ENCODE peak calls at places on chromosomes 5 and 9, in six cellular contexts. H is Kasumi-1; T is stimulated activated naive CD8-positive, alpha-beta T cell treated with anti-CD3 and anti-CD28 coated beads, Interleukin-15, Interleukin-2, amounts not matched to agents 100 U/mL and 50 U/mL, for 24 hours; O is astrocyte of the cerebellum; S is HCT116; N is iris pigment epithelial cell. M is an unnamed sample.

GRCh38 chr9:127185181-127185580 is 62.7 kb upstream of the ANGPTL2 start:
- DNase-seq in H (no peak), T (no peak), O (no peak), S (no peak), N (no peak), M (no peak)

GRCh38 chr5:8394965-8395364 is 526.0 kb downstream of the MTRR start:
- DNase-seq in H (no peak), T (no peak), O (no peak), S (no peak), N (no peak), M (no peak)

GRCh38 chr5:91206734-91207133 is 176.4 kb downstream of the ARRDC3 start:
- DNase-seq in H (no peak), T (no peak), O (no peak), S (no peak), N (peak), M (no peak)

GRCh38 chr9:7284117-7284516 is 515.5 kb downstream of the DMAC1 start:
- DNase-seq in H (no peak), T (no peak), O (no peak), S (no peak), N (no peak), M (no peak)

GRCh38 chr9:82410306-82410705 is 421.7 kb downstream of the SPATA31D1 start:
- DNase-seq in H (no peak), T (no peak), O (no peak), S (no peak), N (peak), M (no peak)

GRCh38 chr9:96062051-96062450 is 186.6 kb downstream of the ERCC6L2 start:
- DNase-seq in H (no peak), T (no peak), O (no peak), S (no peak), N (no peak), M (no peak)

GRCh38 chr9:99056876-99057664 is 47.8 kb upstream of the TGFBR1 start:
- DNase-seq in H (no peak), T (peak), O (peak), S (no peak), N (peak), M (peak)

GRCh38 chr5:91383027-91383955 is at the start of gene ARRDC3:
- DNase-seq in H (peak), T (peak), O (peak), S (peak), N (peak), M (peak)

GRCh38 chr5:142740474-142740873 is 29.7 kb upstream of the ARHGAP26 start:
- DNase-seq in H (no peak), T (no peak), O (no peak), S (no peak), N (no peak), M (no peak)

GRCh38 chr9:118281787-118282186 is 577.6 kb downstream of the TLR4 start:
- DNase-seq in H (no peak), T (no peak), O (no peak), S (no peak), N (no peak), M (no peak)

GRCh38 chr5:173278172-173278571 is 43.2 kb upstream of the NKX2-5 start:
- DNase-seq in H (no peak), T (no peak), O (no peak), S (no peak), N (no peak), M (no peak)

GRCh38 chr5:153896701-153897100 is 142.0 kb downstream of the FAM114A2 start:
- DNase-seq in H (no peak), T (no peak), O (peak), S (no peak), N (peak), M (no peak)

GRCh38 chr5:43602456-43602817 is 543 bp upstream of the NNT start:
- DNase-seq in H (peak), T (peak), O (no peak), S (no peak), N (peak), M (no peak)

GRCh38 chr5:56851258-56851941 is 36.1 kb downstream of the MAP3K1 start:
- DNase-seq in H (no peak), T (no peak), O (peak), S (no peak), N (peak), M (no peak)

GRCh38 chr9:132985063-132985350 is 6.5 kb downstream of the GFI1B start:
- DNase-seq in H (no peak), T (no peak), O (no peak), S (no peak), N (no peak), M (no peak)

GRCh38 chr5:59401637-59402036 is 491.9 kb downstream of the PDE4D start:
- DNase-seq in H (no peak), T (no peak), O (no peak), S (no peak), N (no peak), M (no peak)

GRCh38 chr9:78280982-78281668 is 15.8 kb upstream of the PSAT1 start:
- DNase-seq in H (peak), T (no peak), O (peak), S (no peak), N (peak), M (no peak)

M was measured in NCI-H460.